ENCODE peak calls at places on chromosomes 11 and 22, in seven cellular contexts. One of them, this sample, is unnamed.

GRCh38 chr11:5138256-5138655 is at the start of gene OR52A5:
- DNase-seq in CD4-positive, CD25-positive, alpha-beta regulatory T cell: no peak
- DNase-seq in K562: no peak
- DNase-seq in spleen: no peak
- DNase-seq in WERI-Rb-1: no peak
- DNase-seq in heart left ventricle: no peak
- DNase-seq in heart right ventricle: no peak
- DNase-seq in this sample: no peak

GRCh38 chr22:34105461-34106062 is 185.3 kb upstream of the LARGE1 start:
- DNase-seq in spleen: no peak
- DNase-seq in K562: peak
- DNase-seq in WERI-Rb-1: peak
- DNase-seq in heart left ventricle: peak
- DNase-seq in heart right ventricle: peak
- DNase-seq in CD4-positive, CD25-positive, alpha-beta regulatory T cell: no peak
- DNase-seq in this sample: no peak

GRCh38 chr11:134949121-134949591 is 537.1 kb upstream of the B3GAT1 start:
- DNase-seq in spleen: no peak
- DNase-seq in CD4-positive, CD25-positive, alpha-beta regulatory T cell: no peak
- DNase-seq in heart right ventricle: no peak
- DNase-seq in K562: no peak
- DNase-seq in WERI-Rb-1: no peak
- DNase-seq in heart left ventricle: no peak
- DNase-seq in this sample: no peak

GRCh38 chr11:105790841-105791240 is 181.0 kb downstream of the GRIA4 start:
- DNase-seq in WERI-Rb-1: peak
- DNase-seq in CD4-positive, CD25-positive, alpha-beta regulatory T cell: no peak
- DNase-seq in heart right ventricle: no peak
- DNase-seq in heart left ventricle: no peak
- DNase-seq in K562: no peak
- DNase-seq in spleen: no peak
- DNase-seq in this sample: no peak

GRCh38 chr11:47355283-47356128 is 3.0 kb upstream of the MYBPC3 start:
- DNase-seq in heart right ventricle: peak
- DNase-seq in K562: peak
- DNase-seq in heart left ventricle: peak
- DNase-seq in spleen: peak
- DNase-seq in CD4-positive, CD25-positive, alpha-beta regulatory T cell: no peak
- DNase-seq in WERI-Rb-1: peak
- DNase-seq in this sample: no peak

GRCh38 chr22:28142361-28142801 is 223.3 kb upstream of the PITPNB start:
- DNase-seq in heart left ventricle: no peak
- DNase-seq in CD4-positive, CD25-positive, alpha-beta regulatory T cell: no peak
- DNase-seq in WERI-Rb-1: no peak
- DNase-seq in K562: no peak
- DNase-seq in spleen: no peak
- DNase-seq in heart right ventricle: no peak
- DNase-seq in this sample: no peak

GRCh38 chr22:30940655-30941362 is 27.8 kb downstream of the MORC2 start:
- DNase-seq in K562: no peak
- DNase-seq in spleen: no peak
- DNase-seq in heart right ventricle: no peak
- DNase-seq in heart left ventricle: no peak
- DNase-seq in CD4-positive, CD25-positive, alpha-beta regulatory T cell: no peak
- DNase-seq in WERI-Rb-1: no peak
- DNase-seq in this sample: peak

GRCh38 chr22:17884951-17885350 is 110.7 kb upstream of the BID start:
- DNase-seq in heart left ventricle: no peak
- DNase-seq in WERI-Rb-1: no peak
- DNase-seq in K562: no peak
- DNase-seq in CD4-positive, CD25-positive, alpha-beta regulatory T cell: no peak
- DNase-seq in spleen: no peak
- DNase-seq in heart right ventricle: no peak
- DNase-seq in this sample: no peak

GRCh38 chr11:61890536-61891330 is 612 bp downstream of the FADS3 start:
- DNase-seq in K562: peak
- DNase-seq in WERI-Rb-1: peak
- DNase-seq in heart left ventricle: peak
- DNase-seq in heart right ventricle: peak
- DNase-seq in CD4-positive, CD25-positive, alpha-beta regulatory T cell: peak
- DNase-seq in spleen: peak
- DNase-seq in this sample: peak

GRCh38 chr22:24834845-24835570 is 29.0 kb downstream of the SGSM1 start:
- DNase-seq in spleen: peak
- DNase-seq in heart left ventricle: no peak
- DNase-seq in CD4-positive, CD25-positive, alpha-beta regulatory T cell: no peak
- DNase-seq in K562: peak
- DNase-seq in WERI-Rb-1: peak
- DNase-seq in heart right ventricle: no peak
- DNase-seq in this sample: no peak

GRCh38 chr11:73838443-73839122 is 38.1 kb downstream of the COA4 start:
- DNase-seq in WERI-Rb-1: no peak
- DNase-seq in heart right ventricle: no peak
- DNase-seq in spleen: no peak
- DNase-seq in heart left ventricle: no peak
- DNase-seq in K562: no peak
- DNase-seq in CD4-positive, CD25-positive, alpha-beta regulatory T cell: no peak
- DNase-seq in this sample: no peak

GRCh38 chr11:112795142-112795815 is 165.9 kb upstream of the NCAM1 start:
- DNase-seq in K562: peak
- DNase-seq in CD4-positive, CD25-positive, alpha-beta regulatory T cell: no peak
- DNase-seq in heart left ventricle: no peak
- DNase-seq in WERI-Rb-1: peak
- DNase-seq in heart right ventricle: no peak
- DNase-seq in spleen: no peak
- DNase-seq in this sample: no peak

GRCh38 chr11:13183094-13183825 is 94.3 kb upstream of the BMAL1 start:
- DNase-seq in K562: peak
- DNase-seq in spleen: no peak
- DNase-seq in heart right ventricle: no peak
- DNase-seq in WERI-Rb-1: no peak
- DNase-seq in CD4-positive, CD25-positive, alpha-beta regulatory T cell: no peak
- DNase-seq in heart left ventricle: no peak
- DNase-seq in this sample: no peak

GRCh38 chr22:50314081-50314454 is 6.6 kb upstream of the PLXNB2 start:
- DNase-seq in heart left ventricle: no peak
- DNase-seq in heart right ventricle: no peak
- DNase-seq in K562: no peak
- DNase-seq in spleen: no peak
- DNase-seq in CD4-positive, CD25-positive, alpha-beta regulatory T cell: no peak
- DNase-seq in WERI-Rb-1: no peak
- DNase-seq in this sample: no peak
- H3K27ac ChIP-seq in heart left ventricle: no peak
- H3K27ac ChIP-seq in heart right ventricle: no peak
- H3K27ac ChIP-seq in K562: peak
- H3K27ac ChIP-seq in spleen: no peak
- H3K27ac ChIP-seq in CD4-positive, CD25-positive, alpha-beta regulatory T cell: peak
- H3K27ac ChIP-seq in WERI-Rb-1: no peak
- H3K27ac ChIP-seq in this sample: peak

GRCh38 chr22:47332246-47332980 is 570.0 kb downstream of the TBC1D22A start:
- DNase-seq in heart right ventricle: no peak
- DNase-seq in K562: no peak
- DNase-seq in CD4-positive, CD25-positive, alpha-beta regulatory T cell: no peak
- DNase-seq in spleen: no peak
- DNase-seq in heart left ventricle: no peak
- DNase-seq in WERI-Rb-1: no peak
- DNase-seq in this sample: no peak
- H3K27ac ChIP-seq in heart right ventricle: no peak
- H3K27ac ChIP-seq in K562: no peak
- H3K27ac ChIP-seq in CD4-positive, CD25-positive, alpha-beta regulatory T cell: no peak
- H3K27ac ChIP-seq in spleen: no peak
- H3K27ac ChIP-seq in heart left ventricle: no peak
- H3K27ac ChIP-seq in WERI-Rb-1: no peak
- H3K27ac ChIP-seq in this sample: no peak

DNA sequence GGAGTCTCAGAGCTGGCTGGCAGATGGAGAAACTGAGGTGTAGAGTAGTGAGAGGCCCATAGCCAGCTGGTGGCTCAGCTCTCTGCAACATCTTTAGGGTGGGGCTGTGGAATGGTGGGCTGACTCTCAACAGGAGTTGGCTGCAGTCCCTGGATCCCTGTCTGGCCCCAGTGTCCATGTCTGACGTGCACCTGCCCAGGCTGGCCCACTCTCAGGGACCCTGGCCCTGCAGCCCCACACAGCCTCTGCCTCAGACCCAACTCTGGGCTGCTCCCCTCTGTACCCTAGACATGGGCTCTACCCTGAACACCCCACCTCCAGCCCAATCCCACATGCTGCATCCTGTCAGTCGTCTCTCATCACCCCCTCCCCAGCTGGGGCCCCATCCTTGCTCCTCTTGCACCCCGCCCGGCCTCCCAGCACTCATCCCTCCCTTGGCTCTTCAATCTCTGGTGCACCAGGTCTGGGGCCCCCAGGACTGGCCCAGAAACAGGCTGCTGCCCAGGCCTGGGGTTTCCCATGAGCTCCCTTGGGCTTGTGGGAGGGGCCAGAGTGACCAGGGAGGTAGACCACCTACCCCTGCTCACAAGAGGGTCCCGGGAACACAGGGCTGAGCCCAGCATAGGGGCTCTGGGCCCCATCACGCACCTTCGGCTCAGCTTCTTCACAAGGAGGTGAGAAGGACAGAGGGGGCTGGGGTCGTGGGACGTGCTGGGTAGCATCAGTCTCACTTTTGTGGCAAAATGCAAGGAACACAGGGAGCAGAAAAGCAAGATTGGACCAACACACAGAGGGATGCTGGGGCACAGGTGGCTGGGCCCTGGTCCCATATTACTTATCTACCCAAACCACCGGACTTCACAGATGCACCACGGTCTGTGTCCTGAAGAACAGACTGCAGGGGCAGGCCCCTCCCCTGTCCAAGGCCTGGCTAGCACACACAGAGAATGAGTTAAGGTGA is 31.5 kb downstream of the ARVCF start:
- DNase-seq in WERI-Rb-1: no peak
- DNase-seq in heart left ventricle: no peak
- DNase-seq in spleen: peak
- DNase-seq in CD4-positive, CD25-positive, alpha-beta regulatory T cell: no peak
- DNase-seq in heart right ventricle: no peak
- DNase-seq in K562: no peak
- DNase-seq in this sample: no peak
- H3K27ac ChIP-seq in WERI-Rb-1: peak
- H3K27ac ChIP-seq in heart left ventricle: peak
- H3K27ac ChIP-seq in spleen: no peak
- H3K27ac ChIP-seq in CD4-positive, CD25-positive, alpha-beta regulatory T cell: no peak
- H3K27ac ChIP-seq in heart right ventricle: peak
- H3K27ac ChIP-seq in K562: no peak
- H3K27ac ChIP-seq in this sample: no peak

GRCh38 chr11:108616549-108616948 is 23.0 kb upstream of the EXPH5 start:
- DNase-seq in K562: no peak
- DNase-seq in WERI-Rb-1: no peak
- DNase-seq in heart left ventricle: no peak
- DNase-seq in CD4-positive, CD25-positive, alpha-beta regulatory T cell: no peak
- DNase-seq in heart right ventricle: no peak
- DNase-seq in spleen: no peak
- DNase-seq in this sample: no peak
- H3K27ac ChIP-seq in K562: no peak
- H3K27ac ChIP-seq in WERI-Rb-1: no peak
- H3K27ac ChIP-seq in heart left ventricle: no peak
- H3K27ac ChIP-seq in CD4-positive, CD25-positive, alpha-beta regulatory T cell: no peak
- H3K27ac ChIP-seq in heart right ventricle: no peak
- H3K27ac ChIP-seq in spleen: no peak
- H3K27ac ChIP-seq in this sample: no peak

This sample was measured in CD4-positive, alpha-beta T cell.